ENCODE peak calls at places on chromosomes 4 and X, in ten cellular contexts. J is breast epithelium; G is ureter; S is memory B cell; M is omental fat pad; K is NCI-H460; Z is spleen; F is stimulated activated CD8-positive, alpha-beta memory T cell treated with anti-CD3 and anti-CD28 coated beads, Interleukin-12 subunit alpha, Interleukin-12 subunit beta, amount 100 ng/mL, for 1 hour; B is ovary; C is lower lobe of right lung. V is an unnamed sample.

GRCh38 chr4:151407466-151408379 is 1.3 kb upstream of the FHIP1A start:
- DNase-seq in G (peak), F (no peak), C (peak), J (peak), B (peak), K (no peak), Z (peak), M (no peak), S (peak), V (peak)

GRCh38 chr4:111362891-111363290 is 740.0 kb upstream of the PITX2 start:
- DNase-seq in C (no peak), F (no peak), G (no peak), Z (no peak), K (no peak), J (no peak), S (no peak), B (no peak), M (no peak), V (no peak)

GRCh38 chr4:184978211-184978610 is 40.1 kb upstream of the HELT start:
- DNase-seq in F (no peak), Z (no peak), J (no peak), S (no peak), K (peak), B (peak), G (no peak), C (no peak), M (no peak), V (no peak)

GRCh38 chrX:1492421-1493012 is 39.8 kb upstream of the ASMTL start:
- DNase-seq in F (no peak), Z (peak), C (no peak), M (no peak), K (no peak), B (no peak), J (no peak), S (no peak), G (peak), V (no peak)

GRCh38 chrX:15465896-15466651 is 27.1 kb downstream of the PIR start:
- DNase-seq in Z (no peak), J (no peak), M (no peak), G (no peak), S (no peak), B (no peak), K (no peak), C (no peak), F (no peak), V (no peak)

GRCh38 chrX:118764122-118764521 is 36.7 kb downstream of the IL13RA1 start:
- DNase-seq in F (no peak), Z (no peak), J (no peak), S (no peak), C (no peak), M (no peak), B (no peak), K (no peak), G (no peak), V (no peak)

GRCh38 chr4:21780158-21780557 is 168.4 kb downstream of the KCNIP4 start:
- DNase-seq in G (no peak), J (no peak), S (no peak), K (no peak), Z (no peak), C (no peak), M (no peak), F (no peak), B (no peak), V (no peak)

GRCh38 chr4:8191136-8191747 is 7.8 kb upstream of the SH3TC1 start:
- DNase-seq in Z (peak), K (peak), M (no peak), B (peak), S (no peak), G (peak), J (no peak), C (peak), F (no peak), V (peak)

GRCh38 chrX:19303216-19303880 is 40.4 kb upstream of the PDHA1 start:
- DNase-seq in M (peak), S (no peak), Z (no peak), C (no peak), B (no peak), F (no peak), K (no peak), G (no peak), J (no peak), V (no peak)

GRCh38 chr4:13635281-13635799 is 7.8 kb upstream of the BOD1L1 start:
- DNase-seq in S (no peak), C (no peak), K (no peak), B (no peak), Z (no peak), M (no peak), G (no peak), F (no peak), J (no peak), V (no peak)

GRCh38 chr4:73869130-73870055 is at the start of gene CXCL1:
- DNase-seq in F (no peak), Z (peak), S (no peak), M (no peak), J (no peak), G (no peak), C (peak), B (no peak), K (peak), V (no peak)

GRCh38 chr4:165493359-165493758 is 114.6 kb downstream of the CPE start:
- DNase-seq in B (peak), S (peak), Z (peak), G (peak), K (peak), F (peak), J (peak), C (peak), M (peak), V (no peak)

GRCh38 chr4:95318483-95318882 is 230.3 kb downstream of the UNC5C start:
- DNase-seq in M (no peak), J (no peak), F (no peak), K (no peak), C (no peak), S (no peak), G (no peak), Z (no peak), B (no peak), V (no peak)

GRCh38 chrX:72038016-72038415 is 93.7 kb downstream of the RTL5 start:
- DNase-seq in K (no peak), B (no peak), S (no peak), M (no peak), F (no peak), G (peak), Z (no peak), C (no peak), J (no peak), V (peak)

GRCh38 chr4:140130677-140131076 is 23.3 kb downstream of the MAML3 start:
- DNase-seq in S (no peak), M (no peak), F (no peak), C (no peak), B (no peak), K (no peak), Z (no peak), G (peak), J (no peak), V (no peak)

GRCh38 chr4:134722306-134722705 is 520.7 kb upstream of the PABPC4L start:
- DNase-seq in B (no peak), J (no peak), K (no peak), S (no peak), G (no peak), M (no peak), C (no peak), Z (no peak), F (no peak), V (no peak)

GRCh38 chr4:7620086-7620813 is 185.5 kb upstream of the PSAPL1 start:
- DNase-seq in S (no peak), Z (no peak), K (no peak), B (no peak), C (no peak), J (no peak), M (no peak), F (no peak), G (no peak), V (no peak)

GRCh38 chr4:157121396-157121795 is 45.4 kb downstream of the GLRB start:
- DNase-seq in G (no peak), C (no peak), K (no peak), S (no peak), Z (no peak), J (no peak), M (no peak), B (no peak), F (no peak), V (no peak)

GRCh38 chr4:158446106-158446505 is 75.6 kb upstream of the RXFP1 start:
- DNase-seq in B (no peak), Z (no peak), G (no peak), M (no peak), K (peak), C (no peak), F (no peak), S (no peak), J (no peak), V (no peak)

GRCh38 chrX:30659421-30659820 is 6.2 kb downstream of the GK start:
- DNase-seq in G (no peak), S (no peak), M (no peak), F (no peak), Z (no peak), C (no peak), K (no peak), B (no peak), J (no peak), V (peak)

GRCh38 chrX:107715331-107716044 is 60.1 kb downstream of the TSC22D3 start:
- DNase-seq in G (no peak), B (no peak), C (peak), S (no peak), M (no peak), J (no peak), K (no peak), F (no peak), Z (peak), V (no peak)

GRCh38 chr4:66524778-66525177 is 854.5 kb upstream of the EPHA5 start:
- DNase-seq in C (no peak), M (no peak), K (no peak), Z (no peak), J (no peak), F (no peak), B (no peak), S (no peak), G (no peak), V (no peak)

GRCh38 chr4:113436360-113436759 is 325.2 kb downstream of the CAMK2D start:
- DNase-seq in F (no peak), J (no peak), B (peak), Z (no peak), S (no peak), K (no peak), C (no peak), G (no peak), M (no peak), V (no peak)

GRCh38 chr4:84737656-84738055 is 154.7 kb downstream of the CDS1 start:
- DNase-seq in F (no peak), Z (no peak), M (no peak), K (no peak), G (no peak), C (no peak), J (no peak), S (no peak), B (no peak), V (no peak)

GRCh38 chr4:157057187-157057586 is 18.8 kb upstream of the GLRB start:
- DNase-seq in M (no peak), S (no peak), J (no peak), G (no peak), B (no peak), C (no peak), F (no peak), Z (no peak), K (no peak), V (no peak)

GRCh38 chrX:78104447-78105176 is 564 bp downstream of the PGK1 start:
- DNase-seq in C (peak), B (peak), G (peak), J (no peak), Z (peak), K (peak), S (no peak), M (no peak), F (no peak), V (peak)

GRCh38 chrX:19864736-19865135 is 22.7 kb downstream of the SH3KBP1 start:
- DNase-seq in M (no peak), C (no peak), B (no peak), G (no peak), K (no peak), Z (no peak), S (no peak), J (no peak), F (no peak), V (no peak)

GRCh38 chrX:102154218-102154860 is 1.4 kb downstream of the BEX5 start:
- DNase-seq in S (no peak), M (no peak), C (no peak), K (no peak), B (no peak), Z (no peak), J (no peak), G (no peak), F (no peak), V (no peak)

GRCh38 chrX:19799319-19800182 is 87.8 kb downstream of the SH3KBP1 start:
- DNase-seq in J (no peak), Z (no peak), S (no peak), M (no peak), F (no peak), C (no peak), G (no peak), B (no peak), K (no peak), V (no peak)

GRCh38 chr4:15348236-15348635 is 79.6 kb upstream of the C1QTNF7 start:
- DNase-seq in B (no peak), Z (no peak), F (no peak), G (no peak), M (no peak), J (no peak), C (no peak), S (no peak), K (no peak), V (no peak)

GRCh38 chr4:5045099-5045498 is 6.2 kb upstream of the STK32B start:
- DNase-seq in M (no peak), J (no peak), C (no peak), B (no peak), S (no peak), Z (no peak), K (no peak), G (no peak), F (no peak), V (peak)

GRCh38 chrX:3346436-3347329 is at the start of gene MXRA5:
- DNase-seq in F (no peak), J (no peak), C (no peak), G (peak), S (no peak), Z (no peak), K (no peak), M (no peak), B (peak), V (no peak)

GRCh38 chr4:151721466-151721865 is 39.3 kb downstream of the GATB start:
- DNase-seq in B (no peak), F (no peak), C (no peak), Z (no peak), G (no peak), K (no peak), S (no peak), M (no peak), J (no peak), V (no peak)

GRCh38 chr4:119040711-119041185 is 94.9 kb upstream of the MYOZ2 start:
- DNase-seq in G (no peak), C (no peak), B (no peak), J (no peak), S (no peak), M (no peak), Z (no peak), F (no peak), K (no peak), V (no peak)

GRCh38 chr4:69773443-69773842 is 13.0 kb upstream of the SULT1B1 start:
- DNase-seq in M (no peak), C (no peak), B (no peak), G (no peak), F (no peak), Z (no peak), K (no peak), S (no peak), J (no peak), V (no peak)

GRCh38 chr4:68451246-68452211 is 4.3 kb downstream of the TMPRSS11E start:
- DNase-seq in C (no peak), G (no peak), S (no peak), B (no peak), J (no peak), K (no peak), Z (no peak), M (no peak), F (no peak), V (no peak)